ENCODE peak calls at places on chromosomes 12 and 14, in nine cellular contexts. H is sciatic nerve; S is left ventricle myocardium inferior; F is HL-60; Z is EH; C is AG10803; P is stimulated activated CD8-positive, alpha-beta memory T cell treated with anti-CD3 and anti-CD28 coated beads, Interleukin-2, amount 100 ng/mL, for 1 hour; D is AG09319; R is GM10248. E is an unnamed sample.

GRCh38 chr12:96187675-96188355 is 6.4 kb upstream of the ELK3 start:
- DNase-seq in D (no peak), F (no peak), H (no peak), P (no peak), S (no peak), R (no peak), Z (no peak), C (no peak), E (no peak)

GRCh38 chr14:80212025-80212402 is 710 bp upstream of the DIO2 start:
- DNase-seq in D (no peak), S (no peak), C (peak), P (no peak), F (no peak), H (no peak), R (peak), Z (peak), E (no peak)

GRCh38 chr12:120055231-120055630 is 61.3 kb downstream of the RAB35 start:
- DNase-seq in F (no peak), D (no peak), Z (no peak), S (no peak), C (peak), P (no peak), R (no peak), H (no peak), E (no peak)

GRCh38 chr12:92553389-92553788 is 149.4 kb upstream of the PLEKHG7 start:
- DNase-seq in R (no peak), H (no peak), P (no peak), D (no peak), S (peak), C (no peak), F (no peak), Z (no peak), E (no peak)

GRCh38 chr14:105602243-105602750 is 75.9 kb downstream of the TMEM121 start:
- DNase-seq in S (no peak), C (no peak), R (peak), F (no peak), P (no peak), D (no peak), H (no peak), Z (no peak), E (no peak)

GRCh38 chr12:111842556-111843396 is 748 bp downstream of the MAPKAPK5 start:
- DNase-seq in P (no peak), S (no peak), R (no peak), H (no peak), Z (peak), D (no peak), C (peak), F (peak), E (peak)

GRCh38 chr12:54390668-54391551 is 6.4 kb upstream of the ZNF385A start:
- DNase-seq in C (no peak), F (no peak), R (peak), Z (no peak), P (peak), D (no peak), S (peak), H (peak), E (peak)

GRCh38 chr12:27304856-27305255 is 27.8 kb upstream of the BMAL2 start:
- DNase-seq in R (no peak), F (peak), P (no peak), H (no peak), D (no peak), S (no peak), Z (no peak), C (no peak), E (no peak)

GRCh38 chr12:84785951-84786350 is 126.6 kb downstream of the SLC6A15 start:
- DNase-seq in P (no peak), H (no peak), R (no peak), D (no peak), F (no peak), C (peak), S (no peak), Z (peak), E (no peak)

GRCh38 chr12:43284441-43284840 is 267.6 kb downstream of the ADAMTS20 start:
- DNase-seq in D (no peak), F (no peak), R (no peak), S (no peak), C (no peak), H (no peak), P (no peak), Z (no peak), E (no peak)

GRCh38 chr14:93879362-93879983 is 47.7 kb upstream of the FAM181A start:
- DNase-seq in Z (no peak), H (no peak), C (no peak), P (no peak), D (no peak), S (no peak), R (no peak), F (no peak), E (no peak)

GRCh38 chr14:51953996-51954395 is 35.4 kb upstream of the RTRAF start:
- DNase-seq in F (no peak), H (no peak), D (no peak), P (no peak), C (no peak), R (no peak), S (no peak), Z (no peak), E (no peak)

GRCh38 chr14:90615444-90616095 is 200.7 kb downstream of the TTC7B start:
- DNase-seq in P (no peak), S (no peak), Z (no peak), D (no peak), C (no peak), F (no peak), H (no peak), R (no peak), E (no peak)

GRCh38 chr12:113994051-113994450 is 27.9 kb upstream of the RBM19 start:
- DNase-seq in Z (no peak), D (no peak), F (no peak), P (no peak), R (no peak), C (no peak), H (no peak), S (no peak), E (no peak)

GRCh38 chr12:90460681-90461080 is 494.3 kb downstream of the CCER1 start:
- DNase-seq in D (no peak), C (peak), F (no peak), S (no peak), P (no peak), R (no peak), Z (no peak), H (no peak), E (no peak)

GRCh38 chr14:93263416-93263815 is 56.4 kb downstream of the UBR7 start:
- DNase-seq in H (no peak), S (no peak), R (no peak), Z (no peak), F (no peak), D (no peak), P (no peak), C (no peak), E (no peak)

GRCh38 chr12:121284551-121285390 is 11.7 kb downstream of the CAMKK2 start:
- DNase-seq in D (no peak), C (peak), P (no peak), H (no peak), S (no peak), R (no peak), Z (no peak), F (no peak), E (no peak)

GRCh38 chr12:32083489-32083888 is 23.2 kb upstream of the BICD1 start:
- DNase-seq in D (peak), R (no peak), S (no peak), C (peak), Z (peak), H (no peak), P (no peak), F (no peak), E (no peak)